ENCODE peak calls at places on chromosome 16, in five cellular contexts. E is fibroblast of pulmonary artery, T is B cell, N is HL-60, H is uterus. O is an unnamed sample.

GRCh38 chr16:24671455-24671954 is 57.9 kb upstream of the TNRC6A start:
- DNase-seq in E (no peak), T (no peak), N (no peak), H (no peak), O (no peak)

GRCh38 chr16:66603537-66604375 is 748 bp upstream of the CMTM3 start:
- DNase-seq in E (peak), T (peak), N (peak), H (peak), O (peak)

GRCh38 chr16:67034478-67034877 is 5.5 kb downstream of the CBFB start:
- DNase-seq in E (peak), T (no peak), N (no peak), H (no peak), O (no peak)

GRCh38 chr16:35176449-35176848 is 1717.0 kb downstream of the TP53TG3F start:
- DNase-seq in E (no peak), T (no peak), N (no peak), H (no peak), O (no peak)

GRCh38 chr16:4313563-4314531 is 2.0 kb upstream of the GLIS2 start:
- DNase-seq in E (no peak), T (no peak), N (no peak), H (no peak), O (peak)

GRCh38 chr16:79093554-79093967 is 507.0 kb downstream of the MAF start:
- DNase-seq in E (no peak), T (peak), N (peak), H (no peak), O (no peak)

GRCh38 chr16:84266451-84266850 is 26.6 kb upstream of the KCNG4 start:
- DNase-seq in E (peak), T (no peak), N (peak), H (no peak), O (no peak)

GRCh38 chr16:57591870-57592485 is 36.5 kb upstream of the ADGRG1 start:
- DNase-seq in E (no peak), T (no peak), N (no peak), H (no peak), O (peak)

GRCh38 chr16:83995756-83996155 is 27.7 kb downstream of the NECAB2 start:
- DNase-seq in E (no peak), T (no peak), N (no peak), H (no peak), O (no peak)

GRCh38 chr16:62965831-62966230 is 929.6 kb upstream of the CDH8 start:
- DNase-seq in E (no peak), T (no peak), N (no peak), H (no peak), O (no peak)

GRCh38 chr16:70388281-70388680 is 41.6 kb downstream of the DDX19A start:
- DNase-seq in E (no peak), T (no peak), N (no peak), H (no peak), O (no peak)

GRCh38 chr16:57540906-57541753 is 1.3 kb upstream of the ADGRG5 start:
- DNase-seq in E (no peak), T (no peak), N (no peak), H (peak), O (peak)

GRCh38 chr16:49631521-49632041 is 224.3 kb downstream of the ZNF423 start:
- DNase-seq in E (peak), T (no peak), N (no peak), H (no peak), O (no peak)

GRCh38 chr16:72923757-72924156 is 124.2 kb downstream of the ZFHX3 start:
- DNase-seq in E (no peak), T (no peak), N (no peak), H (no peak), O (no peak)

GRCh38 chr16:54928421-54929089 is 2.1 kb upstream of the IRX5 start:
- DNase-seq in E (no peak), T (peak), N (peak), H (peak), O (no peak)

GRCh38 chr16:85238233-85238647 is 126.0 kb upstream of the CIBAR2 start:
- DNase-seq in E (peak), T (no peak), N (no peak), H (peak), O (peak)

GRCh38 chr16:46948548-46949166 is 24.8 kb downstream of the DNAJA2 start:
- DNase-seq in E (no peak), T (no peak), N (no peak), H (no peak), O (no peak)

GRCh38 chr16:15427648-15428239 is 6.6 kb upstream of the BMERB1 start:
- DNase-seq in E (peak), T (peak), N (no peak), H (peak), O (peak)

GRCh38 chr16:54210437-54211081 is 76.0 kb downstream of the IRX3 start:
- DNase-seq in E (no peak), T (no peak), N (no peak), H (no peak), O (no peak)

GRCh38 chr16:81505011-81505660 is 60.5 kb downstream of the CMIP start:
- DNase-seq in E (no peak), T (peak), N (no peak), H (no peak), O (no peak)

GRCh38 chr16:20906225-20906870 is 5.8 kb downstream of the LYRM1 start:
- DNase-seq in E (peak), T (no peak), N (no peak), H (peak), O (no peak)

GRCh38 chr16:82043680-82044584 is 8.9 kb downstream of the HSD17B2 start:
- DNase-seq in E (no peak), T (no peak), N (no peak), H (no peak), O (no peak)

GRCh38 chr16:69118994-69119393 is 13.4 kb downstream of the CHTF8 start:
- DNase-seq in E (no peak), T (no peak), N (no peak), H (no peak), O (no peak)

GRCh38 chr16:2706085-2706484 is 13.9 kb downstream of the PRSS27 start:
- DNase-seq in E (no peak), T (no peak), N (no peak), H (no peak), O (no peak)

GRCh38 chr16:54284931-54285413 is 1.6 kb downstream of the IRX3 start:
- DNase-seq in E (no peak), T (no peak), N (no peak), H (no peak), O (no peak)

GRCh38 chr16:1933097-1933661 is 9.8 kb downstream of the MSRB1 start:
- DNase-seq in E (no peak), T (no peak), N (no peak), H (no peak), O (no peak)

GRCh38 chr16:56263711-56264608 is 72.7 kb downstream of the GNAO1 start:
- DNase-seq in E (no peak), T (peak), N (no peak), H (no peak), O (no peak)

GRCh38 chr16:68275611-68276191 is 11.4 kb downstream of the SLC7A6 start:
- DNase-seq in E (no peak), T (no peak), N (no peak), H (no peak), O (no peak)

GRCh38 chr16:11078812-11079459 is 134.6 kb downstream of the CLEC16A start:
- DNase-seq in E (peak), T (no peak), N (no peak), H (peak), O (no peak)
- TF ChIP-seq CTCF in E (no peak), T (no peak), N (no peak), H (no peak), O (no peak)

GRCh38 chr16:30829130-30830071 is 42.4 kb upstream of the ZNF629 start:
- DNase-seq in E (no peak), T (no peak), N (no peak), H (no peak), O (no peak)
- TF ChIP-seq CTCF in E (no peak), T (no peak), N (no peak), H (no peak), O (no peak)

GRCh38 chr16:537415-538335 is 10.2 kb downstream of the CAPN15 start:
- DNase-seq in E (no peak), T (no peak), N (no peak), H (no peak), O (no peak)
- TF ChIP-seq CTCF in E (no peak), T (no peak), N (no peak), H (no peak), O (peak)

DNA sequence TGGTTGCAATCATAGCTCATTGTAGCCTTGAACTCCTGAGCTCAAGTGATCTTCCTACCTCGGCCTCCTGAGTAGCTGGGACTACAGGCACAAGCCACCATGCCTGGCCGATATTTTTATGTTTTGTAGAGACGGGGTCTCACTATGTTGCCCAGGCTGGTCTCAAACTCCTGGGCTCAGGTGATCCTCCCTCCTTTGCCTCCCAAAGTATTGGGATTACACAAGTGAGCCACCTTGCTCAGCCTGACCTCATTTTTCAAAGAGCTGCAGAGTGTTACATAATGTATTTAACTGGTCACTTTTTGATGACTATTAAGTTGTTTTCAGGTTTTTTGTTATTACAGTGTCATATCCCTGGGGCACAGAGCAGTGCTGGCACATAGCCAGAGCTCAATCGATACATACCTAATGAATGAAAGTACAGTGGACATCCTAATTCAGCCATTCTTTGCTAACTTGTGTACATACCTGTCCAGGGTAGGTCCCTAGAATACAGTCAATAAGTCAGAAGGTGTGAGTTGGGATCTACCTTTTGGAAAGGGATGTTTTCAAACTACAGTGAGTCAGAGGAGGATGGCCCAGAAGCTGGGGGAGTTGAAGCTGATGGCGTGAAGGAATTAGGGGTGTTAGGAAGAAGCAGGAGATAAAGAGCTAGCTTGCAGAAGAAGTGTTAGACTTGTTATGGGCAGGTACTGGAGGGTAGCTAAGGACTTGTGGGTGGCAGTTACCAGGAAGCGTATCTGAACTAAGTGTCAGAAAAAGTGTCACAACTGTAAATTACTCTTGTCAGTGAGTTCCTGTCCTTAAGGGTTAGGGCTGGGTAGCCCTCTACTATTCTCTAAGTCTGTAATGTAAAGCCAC is 20.1 kb upstream of the CYLD start:
- DNase-seq in E (no peak), T (no peak), N (no peak), H (no peak), O (no peak)
- TF ChIP-seq CTCF in E (no peak), T (no peak), N (no peak), H (no peak), O (no peak)

DNA sequence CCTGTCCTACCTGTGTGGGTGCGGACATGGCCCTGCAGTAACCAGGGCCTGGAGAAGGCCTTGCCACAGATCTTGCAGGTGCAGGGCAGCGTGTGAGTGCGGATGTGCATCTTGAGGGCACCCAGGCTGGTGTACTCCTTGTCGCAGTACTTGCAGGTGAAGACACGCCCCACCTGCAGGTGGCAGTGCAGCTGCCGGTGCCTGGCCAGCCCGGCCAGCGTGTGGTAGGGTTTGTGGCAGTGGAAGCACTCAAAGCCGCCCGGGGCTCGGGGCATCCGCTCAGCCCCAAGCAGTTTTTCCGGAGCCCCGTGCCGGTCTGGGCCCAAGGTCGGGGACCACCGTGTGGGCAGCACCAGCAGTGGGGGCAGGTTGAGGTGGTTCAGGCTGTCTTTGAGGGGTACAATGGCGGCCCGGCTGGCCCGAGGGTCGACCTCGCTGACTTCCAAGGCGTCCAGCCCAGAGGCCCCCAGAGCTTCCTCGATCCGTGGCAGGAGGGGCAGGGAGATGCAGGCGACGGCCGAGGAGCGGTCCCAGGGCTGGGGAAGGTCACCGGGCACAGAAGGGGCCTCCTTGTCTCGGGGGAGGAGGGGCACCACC is 5.1 kb downstream of the SNAI3 start:
- DNase-seq in E (no peak), T (peak), N (no peak), H (no peak), O (no peak)
- TF ChIP-seq CTCF in E (peak), T (peak), N (no peak), H (no peak), O (peak)

GRCh38 chr16:23668225-23668624 is 10.5 kb upstream of the PLK1 start:
- DNase-seq in E (no peak), T (no peak), N (no peak), H (no peak), O (no peak)

GRCh38 chr16:23666919-23667659 is 11.6 kb upstream of the PLK1 start:
- DNase-seq in E (no peak), T (no peak), N (no peak), H (no peak), O (no peak)

GRCh38 chr16:23673971-23674614 is 4.6 kb upstream of the PLK1 start:
- DNase-seq in E (no peak), T (no peak), N (no peak), H (no peak), O (no peak)

GRCh38 chr16:23668873-23669272 is 9.8 kb upstream of the PLK1 start:
- DNase-seq in E (no peak), T (no peak), N (no peak), H (no peak), O (no peak)

DNA sequence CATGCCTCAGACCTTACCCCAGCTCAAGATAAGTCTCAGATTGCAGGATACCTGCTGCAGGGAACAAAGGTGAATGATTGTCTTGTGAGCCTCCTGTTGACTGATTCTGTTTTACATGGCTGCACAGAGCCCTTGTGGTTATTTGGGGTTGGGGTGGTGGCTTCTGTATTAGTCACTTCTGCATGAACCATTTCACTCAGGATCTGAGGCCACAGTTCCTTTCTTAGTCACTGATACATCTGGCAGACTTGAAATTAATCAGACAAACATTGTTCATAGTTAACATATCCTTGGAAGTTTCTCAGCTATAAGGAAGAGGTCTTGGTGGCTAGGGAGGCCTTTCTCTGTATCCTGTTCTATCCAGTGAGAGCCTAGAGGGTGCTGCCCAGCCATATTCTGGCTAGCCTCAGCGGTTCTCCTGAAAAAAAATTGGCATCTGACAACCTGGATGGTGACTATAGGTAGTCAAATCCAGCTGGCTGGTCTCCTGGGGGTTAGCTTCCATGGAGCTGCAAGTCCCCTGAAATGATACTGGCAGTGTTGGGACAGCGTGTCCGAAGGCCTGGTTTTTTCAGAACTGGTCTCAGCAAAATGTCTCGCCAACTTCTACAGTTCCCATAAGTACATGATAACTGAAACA is 8.4 kb upstream of the PLK1 start:
- DNase-seq in E (peak), T (peak), N (no peak), H (no peak), O (no peak)
- TF ChIP-seq CTCF in E (no peak), T (no peak), N (no peak), H (no peak), O (no peak)

GRCh38 chr16:22139732-22140131 is 22.6 kb upstream of the SDR42E2 start:
- DNase-seq in E (no peak), T (no peak), N (no peak), H (no peak), O (no peak)

GRCh38 chr16:22139008-22139407 is 23.3 kb upstream of the SDR42E2 start:
- DNase-seq in E (no peak), T (no peak), N (no peak), H (no peak), O (no peak)

GRCh38 chr16:22138482-22138881 is 23.8 kb upstream of the SDR42E2 start:
- DNase-seq in E (no peak), T (no peak), N (no peak), H (no peak), O (no peak)

GRCh38 chr16:22144520-22144919 is 17.8 kb upstream of the SDR42E2 start:
- DNase-seq in E (no peak), T (no peak), N (no peak), H (no peak), O (no peak)

DNA sequence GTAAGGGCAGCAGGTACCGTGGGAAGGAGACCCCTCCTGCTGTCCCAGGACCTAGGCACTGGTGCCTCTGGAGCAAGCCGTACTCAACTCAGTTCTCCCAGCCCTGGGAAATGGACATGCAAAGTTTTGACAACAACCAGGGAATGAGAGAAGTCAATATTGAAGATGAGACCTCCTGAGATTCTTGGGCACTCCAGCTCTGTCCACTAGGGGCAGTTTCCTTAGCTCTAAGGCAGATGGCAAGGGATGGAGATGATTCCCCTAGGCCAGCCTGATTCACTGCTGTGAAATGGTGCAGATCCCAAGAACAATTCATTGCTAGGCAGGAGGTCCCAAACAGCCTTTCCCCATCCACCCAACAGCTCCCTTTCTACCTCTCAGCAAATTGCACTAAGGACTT is 20.6 kb upstream of the SDR42E2 start:
- DNase-seq in E (peak), T (no peak), N (no peak), H (no peak), O (no peak)
- TF ChIP-seq CTCF in E (peak), T (peak), N (peak), H (no peak), O (peak)